ENCODE peak calls at places on chromosomes 12 and 14, in six cellular contexts. D, Q, Z, B, P and S are unnamed samples.

GRCh38 chr14:36986407-36986806 is 186.0 kb downstream of the SLC25A21 start:
- DNase-seq in D (no peak), Q (no peak), Z (no peak), B (no peak), P (no peak), S (no peak)

GRCh38 chr14:99735189-99736135 is 51.4 kb downstream of the CYP46A1 start:
- DNase-seq in D (no peak), Q (no peak), Z (no peak), B (no peak), P (no peak), S (no peak)

GRCh38 chr14:75837151-75837787 is 144.5 kb downstream of the TGFB3 start:
- DNase-seq in D (no peak), Q (peak; percentile 69), Z (peak; percentile 17), B (no peak), P (no peak), S (no peak)

GRCh38 chr14:99314623-99315022 is 42.6 kb upstream of the BCL11B start:
- DNase-seq in D (no peak), Q (no peak), Z (no peak), B (no peak), P (no peak), S (no peak)

GRCh38 chr14:52080817-52081755 is 12.2 kb upstream of the NID2 start:
- DNase-seq in D (no peak), Q (peak; percentile 91), Z (peak; percentile 97), B (no peak), P (peak; percentile 96), S (no peak)

GRCh38 chr14:65696801-65697200 is 284.3 kb downstream of the FUT8 start:
- DNase-seq in D (no peak), Q (no peak), Z (no peak), B (no peak), P (peak; percentile 45), S (no peak)

GRCh38 chr12:127272864-127273263 is 994.1 kb upstream of the TMEM132C start:
- DNase-seq in D (no peak), Q (peak; percentile 9), Z (no peak), B (no peak), P (peak; percentile 90), S (no peak)

GRCh38 chr12:3604750-3605638 is 114.0 kb downstream of the PRMT8 start:
- DNase-seq in D (no peak), Q (no peak), Z (no peak), B (peak; percentile 31), P (no peak), S (peak; percentile 74)

GRCh38 chr14:85542623-85543022 is 12.7 kb downstream of the FLRT2 start:
- DNase-seq in D (no peak), Q (no peak), Z (no peak), B (no peak), P (no peak), S (no peak)

GRCh38 chr12:114838480-114838879 is 154.5 kb upstream of the TBX3 start:
- DNase-seq in D (no peak), Q (no peak), Z (no peak), B (no peak), P (no peak), S (no peak)

GRCh38 chr14:64178814-64179213 is 115.4 kb downstream of the ESR2 start:
- DNase-seq in D (no peak), Q (no peak), Z (no peak), B (no peak), P (no peak), S (no peak)

GRCh38 chr12:107349008-107349747 is 255.8 kb upstream of the CRY1 start:
- DNase-seq in D (no peak), Q (peak; percentile 47), Z (peak; percentile 3), B (no peak), P (peak; percentile 91), S (no peak)

GRCh38 chr12:104411826-104412626 is 44.7 kb upstream of the CHST11 start:
- DNase-seq in D (no peak), Q (peak; percentile 14), Z (no peak), B (no peak), P (peak; percentile 40), S (no peak)

GRCh38 chr14:72049462-72049861 is 117.2 kb downstream of the RGS6 start:
- DNase-seq in D (no peak), Q (peak; percentile 8), Z (no peak), B (no peak), P (no peak), S (no peak)

GRCh38 chr14:64761441-64762043 is 57.3 kb downstream of the PLEKHG3 start:
- DNase-seq in D (no peak), Q (peak; percentile 56), Z (peak; percentile 38), B (no peak), P (peak; percentile 49), S (no peak)

GRCh38 chr12:25592725-25593495 is 39.8 kb upstream of the LMNTD1 start:
- DNase-seq in D (no peak), Q (no peak), Z (no peak), B (no peak), P (no peak), S (no peak)

GRCh38 chr12:27970391-27970980 is 2.0 kb downstream of the PTHLH start:
- DNase-seq in D (peak; percentile 47), Q (peak; percentile 32), Z (peak; percentile 28), B (no peak), P (peak; percentile 29), S (peak; percentile 57)

GRCh38 chr12:127393896-127394295 is 873.1 kb upstream of the TMEM132C start:
- DNase-seq in D (no peak), Q (no peak), Z (peak; percentile 42), B (no peak), P (peak; percentile 76), S (no peak)

GRCh38 chr14:20515846-20516245 is 10.5 kb downstream of the RNASE10 start:
- DNase-seq in D (no peak), Q (peak; percentile 64), Z (no peak), B (no peak), P (peak; percentile 58), S (no peak)

GRCh38 chr12:40793471-40793870 is 101.2 kb downstream of the CNTN1 start:
- DNase-seq in D (no peak), Q (no peak), Z (no peak), B (no peak), P (no peak), S (no peak)

GRCh38 chr12:94098466-94098865 is 49.9 kb upstream of the PLXNC1 start:
- DNase-seq in D (no peak), Q (peak; percentile 53), Z (peak; percentile 33), B (no peak), P (peak; percentile 71), S (no peak)

GRCh38 chr14:37232907-37233481 is 35.3 kb downstream of the MIPOL1 start:
- DNase-seq in D (peak; percentile 26), Q (peak; percentile 22), Z (peak; percentile 70), B (no peak), P (peak; percentile 69), S (no peak)

GRCh38 chr14:99327458-99328250 is 55.7 kb upstream of the BCL11B start:
- DNase-seq in D (no peak), Q (peak; percentile 95), Z (no peak), B (no peak), P (no peak), S (peak; percentile 29)

GRCh38 chr12:113039911-113040425 is 16.6 kb upstream of the DTX1 start:
- DNase-seq in D (no peak), Q (no peak), Z (no peak), B (no peak), P (no peak), S (no peak)
- H2AFZ ChIP-seq in D (no peak overlapping the region), Q (no peak overlapping the region), Z (no peak overlapping the region), B (no peak overlapping the region), P (no peak overlapping the region), S (no peak overlapping the region)

DNA sequence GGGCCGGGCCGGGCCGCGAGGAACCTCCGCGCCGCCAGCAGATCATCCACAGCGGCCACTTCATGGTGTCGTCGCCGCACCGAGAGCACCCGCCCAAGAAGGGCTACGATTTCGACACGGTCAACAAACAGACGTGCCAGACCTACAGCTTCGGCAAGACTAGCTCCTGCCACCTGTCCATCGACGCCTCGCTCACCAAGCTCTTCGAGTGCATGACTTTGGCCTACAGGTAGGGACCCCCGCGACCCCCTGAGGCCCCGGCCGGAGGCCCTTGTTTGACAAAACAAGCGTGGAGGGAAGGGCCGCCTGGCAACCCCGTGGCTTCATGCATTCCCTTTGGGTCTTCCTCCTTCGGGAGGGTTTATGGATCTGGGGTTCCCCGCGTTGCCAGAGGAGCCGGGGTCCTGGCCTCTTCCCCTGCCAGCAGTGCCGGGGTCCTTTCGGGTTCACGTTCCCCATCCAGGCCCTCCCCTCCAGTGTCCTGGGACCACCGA is 529 bp downstream of the MLXIP start:
- DNase-seq in D (no peak), Q (peak; percentile 47), Z (no peak), B (no peak), P (no peak), S (peak; percentile 72)
- H3K4me1 ChIP-seq in D (peaks cover 11% of the 10 kb centered on the region), Q (peaks cover 24% of the 10 kb centered on the region), Z (peaks cover 16% of the 10 kb centered on the region), B (peaks cover 6% of the 10 kb centered on the region), P (peaks cover 10% of the 10 kb centered on the region), S (no peaks in the 10 kb centered on the region)

GRCh38 chr12:32843528-32844095 is 53.0 kb downstream of the PKP2 start:
- DNase-seq in D (peak; percentile 26), Q (no peak), Z (peak; percentile 55), B (no peak), P (no peak), S (no peak)
- H3K4ac ChIP-seq in D (no peak overlapping the region), Q (no peak overlapping the region), Z (no peak overlapping the region), B (no peak overlapping the region), P (no peak overlapping the region), S (no peak overlapping the region)

GRCh38 chr12:122985590-122986257 is 5.2 kb downstream of the ARL6IP4 start:
- DNase-seq in D (no peak), Q (no peak), Z (no peak), B (no peak), P (no peak), S (no peak)

GRCh38 chr12:122986258-122986871 is 5.9 kb downstream of the ARL6IP4 start:
- DNase-seq in D (no peak), Q (no peak), Z (no peak), B (no peak), P (no peak), S (no peak)

GRCh38 chr12:122982963-122983788 is 2.7 kb downstream of the ARL6IP4 start:
- DNase-seq in D (no peak), Q (no peak), Z (no peak), B (no peak), P (no peak), S (no peak)

GRCh38 chr12:122983789-122984515 is 3.5 kb downstream of the ARL6IP4 start:
- DNase-seq in D (no peak), Q (no peak), Z (no peak), B (no peak), P (no peak), S (no peak)

DNA sequence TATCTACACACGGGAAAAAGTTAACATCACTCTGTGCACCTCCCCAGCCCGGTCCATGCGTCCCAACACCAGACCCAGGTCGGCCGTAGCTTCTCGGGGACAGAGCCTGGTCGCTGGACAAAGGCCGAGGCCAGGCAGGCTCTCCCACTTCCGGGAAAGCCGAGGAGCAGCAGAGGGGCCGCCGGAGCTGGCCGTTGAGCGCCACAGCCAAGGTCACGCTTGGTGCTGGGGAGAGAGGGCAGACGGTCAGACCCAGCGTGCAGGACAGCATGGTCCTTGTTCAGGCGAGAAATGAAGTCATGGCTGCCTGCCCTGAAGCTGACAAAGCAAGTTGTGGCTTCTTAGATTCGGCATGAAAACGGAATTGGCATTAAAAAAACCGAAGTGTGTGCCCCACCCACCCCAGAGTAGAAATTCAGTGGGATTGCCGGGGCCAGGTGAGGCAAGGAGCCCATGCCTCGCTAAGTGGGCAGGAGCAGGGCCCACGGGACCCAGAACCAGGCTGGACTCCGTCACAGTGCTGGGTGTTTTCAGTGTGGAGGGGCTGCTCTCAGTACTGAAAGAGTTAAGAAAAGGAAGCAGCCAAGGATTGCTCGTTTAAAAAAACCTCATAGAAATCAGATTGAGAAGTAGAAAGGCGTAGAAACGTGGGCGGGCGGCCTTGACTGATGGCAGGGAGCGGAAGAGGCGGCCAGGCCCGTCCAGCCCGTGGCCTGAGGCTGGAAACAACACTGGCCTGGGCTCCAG is 4.3 kb downstream of the ARL6IP4 start:
- DNase-seq in D (no peak), Q (peak; percentile 18), Z (peak; percentile 18), B (no peak), P (no peak), S (no peak)
- H2AFZ ChIP-seq in D (peak overlapping the region; percentile 69), Q (no peak overlapping the region), Z (no peak overlapping the region), B (no peak overlapping the region), P (peak overlapping the region; percentile 74), S (no peak overlapping the region)